ENCODE peak calls at places on chromosomes 5 and 9, in six cellular contexts. A is spleen, P is colonic mucosa, Q is fibroblast of mammary gland, G is IMR-90, I is hepatocyte. R is an unnamed sample.

GRCh38 chr5:35859101-35859661 is 2.5 kb downstream of the IL7R start:
- DNase-seq in A (no peak), P (no peak), Q (no peak), G (peak), I (no peak), R (peak)

GRCh38 chr9:134972140-134972539 is 54.4 kb upstream of the FCN1 start:
- DNase-seq in A (peak), P (no peak), Q (no peak), G (no peak), I (no peak), R (no peak)

GRCh38 chr9:129459550-129460322 is 161.2 kb downstream of the C9orf50 start:
- DNase-seq in A (peak), P (no peak), Q (no peak), G (no peak), I (no peak), R (no peak)

GRCh38 chr9:36901528-36901927 is 132.5 kb downstream of the PAX5 start:
- DNase-seq in A (no peak), P (no peak), Q (no peak), G (no peak), I (no peak), R (no peak)

GRCh38 chr5:178839319-178839704 is 20.4 kb upstream of the ZNF354B start:
- DNase-seq in A (peak), P (peak), Q (peak), G (no peak), I (peak), R (no peak)

GRCh38 chr5:4947899-4948556 is 192.1 kb upstream of the ADAMTS16 start:
- DNase-seq in A (no peak), P (no peak), Q (no peak), G (no peak), I (no peak), R (no peak)

GRCh38 chr5:176394881-176395675 is 6.5 kb downstream of the HIGD2A start:
- DNase-seq in A (peak), P (no peak), Q (no peak), G (peak), I (peak), R (no peak)

GRCh38 chr9:22454021-22454420 is 7.4 kb downstream of the DMRTA1 start:
- DNase-seq in A (no peak), P (no peak), Q (peak), G (no peak), I (peak), R (peak)

GRCh38 chr9:106941901-106942300 is 78.9 kb downstream of the ZNF462 start:
- DNase-seq in A (no peak), P (no peak), Q (no peak), G (no peak), I (no peak), R (no peak)

GRCh38 chr5:91225848-91226686 is 157.1 kb downstream of the ARRDC3 start:
- DNase-seq in A (no peak), P (peak), Q (no peak), G (no peak), I (peak), R (no peak)

GRCh38 chr5:131242728-131243255 is 21.1 kb upstream of the CDC42SE2 start:
- DNase-seq in A (no peak), P (peak), Q (peak), G (peak), I (no peak), R (peak)

GRCh38 chr5:178941361-178941760 is 363 bp downstream of the ZNF454 start:
- DNase-seq in A (no peak), P (no peak), Q (no peak), G (no peak), I (no peak), R (no peak)

GRCh38 chr9:28808042-28808441 is 1234.8 kb upstream of the C9orf72 start:
- DNase-seq in A (no peak), P (no peak), Q (peak), G (no peak), I (peak), R (peak)

GRCh38 chr9:76472925-76473324 is 13.9 kb downstream of the GCNT1 start:
- DNase-seq in A (no peak), P (peak), Q (no peak), G (no peak), I (peak), R (peak)

GRCh38 chr5:143635146-143635752 is 176.7 kb upstream of the HMHB1 start:
- DNase-seq in A (no peak), P (no peak), Q (peak), G (peak), I (peak), R (peak)

GRCh38 chr5:66329078-66329477 is 185.0 kb downstream of the SREK1 start:
- DNase-seq in A (no peak), P (no peak), Q (no peak), G (no peak), I (no peak), R (no peak)

GRCh38 chr5:179819296-179820126 is 1.2 kb upstream of the SQSTM1 start:
- DNase-seq in A (peak), P (peak), Q (peak), G (peak), I (peak), R (peak)

GRCh38 chr5:24053731-24054130 is 546.3 kb downstream of the PRDM9 start:
- DNase-seq in A (no peak), P (no peak), Q (no peak), G (no peak), I (no peak), R (no peak)

GRCh38 chr9:136856541-136857141 is 4.5 kb downstream of the MAMDC4 start:
- DNase-seq in A (peak), P (peak), Q (no peak), G (no peak), I (peak), R (no peak)

GRCh38 chr5:134236208-134236761 is 10.4 kb upstream of the PPP2CA start:
- DNase-seq in A (no peak), P (no peak), Q (no peak), G (peak), I (no peak), R (no peak)

GRCh38 chr5:111945535-111945934 is 188.5 kb upstream of the NREP start:
- DNase-seq in A (no peak), P (no peak), Q (no peak), G (peak), I (no peak), R (peak)

GRCh38 chr9:76810377-76810957 is 46.2 kb downstream of the PCA3 start:
- DNase-seq in A (no peak), P (peak), Q (peak), G (peak), I (peak), R (peak)

GRCh38 chr5:140073296-140073695 is 30.2 kb upstream of the NRG2 start:
- DNase-seq in A (no peak), P (no peak), Q (peak), G (peak), I (peak), R (peak)

GRCh38 chr5:113451797-113452196 is 17.0 kb upstream of the TSSK1B start:
- DNase-seq in A (no peak), P (no peak), Q (peak), G (no peak), I (no peak), R (no peak)

GRCh38 chr9:38091310-38092199 is 22.5 kb upstream of the SHB start:
- DNase-seq in A (peak), P (no peak), Q (no peak), G (no peak), I (no peak), R (no peak)

GRCh38 chr5:528625-529511 is 4.6 kb upstream of the SLC9A3 start:
- DNase-seq in A (peak), P (no peak), Q (no peak), G (no peak), I (no peak), R (no peak)

GRCh38 chr5:72434781-72435437 is 72.3 kb downstream of the ZNF366 start:
- DNase-seq in A (no peak), P (no peak), Q (peak), G (no peak), I (no peak), R (no peak)

GRCh38 chr9:100595391-100596199 is 17.7 kb downstream of the CAVIN4 start:
- DNase-seq in A (no peak), P (peak), Q (peak), G (peak), I (peak), R (peak)

GRCh38 chr9:4689687-4690104 is 10.3 kb downstream of the CDC37L1 start:
- DNase-seq in A (no peak), P (no peak), Q (peak), G (peak), I (no peak), R (no peak)

GRCh38 chr5:587403-587802 is 24.7 kb upstream of the CEP72 start:
- DNase-seq in A (no peak), P (no peak), Q (no peak), G (no peak), I (no peak), R (no peak)

GRCh38 chr9:18208166-18209059 is 265.5 kb upstream of the ADAMTSL1 start:
- DNase-seq in A (no peak), P (peak), Q (peak), G (peak), I (peak), R (peak)

GRCh38 chr5:98016771-98017170 is 756.7 kb upstream of the RGMB start:
- DNase-seq in A (no peak), P (no peak), Q (peak), G (peak), I (no peak), R (no peak)

GRCh38 chr5:1166370-1166769 is 35.0 kb upstream of the SLC6A19 start:
- DNase-seq in A (no peak), P (no peak), Q (no peak), G (no peak), I (no peak), R (no peak)

GRCh38 chr5:56064984-56065383 is 70.2 kb upstream of the IL6ST start:
- DNase-seq in A (no peak), P (no peak), Q (peak), G (peak), I (no peak), R (no peak)

GRCh38 chr9:96399335-96399633 is 15.8 kb upstream of the SLC35D2 start:
- DNase-seq in A (no peak), P (no peak), Q (no peak), G (no peak), I (no peak), R (no peak)
- H3K4me3 ChIP-seq in A (no peak), P (no peak), Q (no peak), G (no peak), I (no peak), R (no peak)

DNA sequence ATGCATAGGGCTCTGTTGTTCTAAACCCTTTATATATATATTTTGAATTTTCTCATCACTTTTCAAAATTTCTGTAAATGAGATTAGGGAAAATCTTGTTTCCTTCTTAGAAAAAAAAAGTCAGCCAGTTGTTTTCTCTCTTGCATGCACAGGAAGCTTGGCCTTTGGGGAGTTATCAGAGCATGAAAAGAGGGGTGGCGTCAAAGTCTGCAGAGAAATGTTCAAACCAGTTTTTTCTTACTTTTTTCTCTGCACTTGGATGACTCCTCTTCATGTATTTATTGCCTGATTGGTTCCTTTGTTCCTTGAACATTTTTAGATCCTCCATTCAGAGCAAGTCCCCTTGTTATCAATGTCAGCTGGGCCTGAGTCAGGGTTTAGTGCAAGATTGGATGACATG is 392.5 kb upstream of the BRINP1 start:
- DNase-seq in A (no peak), P (no peak), Q (no peak), G (no peak), I (no peak), R (no peak)
- H3K4me3 ChIP-seq in A (no peak), P (no peak), Q (no peak), G (no peak), I (no peak), R (no peak)

DNA sequence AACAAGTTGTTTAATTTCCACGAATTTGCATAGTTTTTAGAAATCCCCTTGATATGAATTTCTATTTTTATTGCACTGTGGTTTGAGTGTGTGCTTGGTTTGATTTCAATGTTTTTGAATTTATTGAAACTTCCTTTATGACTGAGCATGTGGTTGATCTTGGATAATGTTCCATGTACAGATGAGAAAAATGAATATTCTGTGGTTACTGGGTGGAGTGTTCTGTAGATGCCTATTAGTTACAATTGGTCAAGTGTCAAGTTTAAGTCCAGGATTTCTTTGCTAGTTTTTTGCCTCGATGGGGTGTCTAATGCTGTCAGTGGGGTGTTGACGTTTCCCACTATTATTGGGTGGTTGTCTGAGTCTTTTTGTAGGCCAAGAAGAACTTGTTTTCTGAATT is 319.5 kb upstream of the ACTBL2 start:
- DNase-seq in A (no peak), P (no peak), Q (no peak), G (no peak), I (no peak), R (peak)
- H3K4me3 ChIP-seq in A (no peak), P (no peak), Q (no peak), G (no peak), I (no peak), R (no peak)

GRCh38 chr9:113807173-113808061 is 68.7 kb upstream of the ZNF618 start:
- DNase-seq in A (no peak), P (peak), Q (peak), G (peak), I (peak), R (peak)
- H3K4me3 ChIP-seq in A (peak), P (no peak), Q (peak), G (no peak), I (no peak), R (no peak)

GRCh38 chr5:32538031-32538547 is 47.3 kb upstream of the SUB1 start:
- DNase-seq in A (peak), P (no peak), Q (no peak), G (no peak), I (no peak), R (no peak)

GRCh38 chr5:32531885-32532520 is 53.4 kb upstream of the SUB1 start:
- DNase-seq in A (no peak), P (no peak), Q (peak), G (peak), I (peak), R (peak)

GRCh38 chr5:32539981-32540380 is 45.4 kb upstream of the SUB1 start:
- DNase-seq in A (no peak), P (no peak), Q (no peak), G (no peak), I (no peak), R (no peak)

GRCh38 chr5:32536246-32536645 is 49.1 kb upstream of the SUB1 start:
- DNase-seq in A (no peak), P (no peak), Q (no peak), G (no peak), I (no peak), R (no peak)

GRCh38 chr5:32534056-32534455 is 51.3 kb upstream of the SUB1 start:
- DNase-seq in A (no peak), P (no peak), Q (peak), G (no peak), I (no peak), R (no peak)
- H3K4me3 ChIP-seq in A (no peak), P (no peak), Q (no peak), G (no peak), I (no peak), R (no peak)

DNA sequence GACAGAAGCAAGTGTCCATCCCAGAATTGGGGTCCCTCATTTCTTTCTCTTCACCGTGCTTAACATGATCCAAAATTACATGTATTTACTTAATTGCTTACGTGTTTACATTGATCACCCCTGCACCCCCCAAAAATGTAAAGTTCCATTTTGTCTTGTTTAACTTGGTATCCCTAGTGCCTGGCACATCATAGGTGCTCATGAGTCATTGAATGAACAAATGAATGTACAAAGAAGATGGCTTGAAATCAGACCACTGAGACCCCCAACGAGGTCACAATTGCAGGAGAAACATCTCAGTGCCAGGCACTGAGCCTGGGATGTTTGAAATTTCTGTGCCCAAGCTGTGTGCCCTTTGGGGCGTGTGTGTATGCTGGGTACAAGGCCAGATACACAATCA is 45.2 kb upstream of the NDFIP1 start:
- DNase-seq in A (no peak), P (no peak), Q (no peak), G (no peak), I (no peak), R (no peak)
- H3K4me3 ChIP-seq in A (no peak), P (no peak), Q (no peak), G (no peak), I (no peak), R (no peak)

GRCh38 chr5:150557507-150557872 is 49.6 kb downstream of the NDST1 start:
- DNase-seq in A (no peak), P (no peak), Q (no peak), G (no peak), I (no peak), R (no peak)

GRCh38 chr5:150558088-150558621 is 50.2 kb downstream of the NDST1 start:
- DNase-seq in A (no peak), P (no peak), Q (no peak), G (no peak), I (no peak), R (no peak)

GRCh38 chr5:150559088-150559487 is 51.2 kb downstream of the NDST1 start:
- DNase-seq in A (no peak), P (no peak), Q (no peak), G (no peak), I (no peak), R (no peak)

GRCh38 chr5:150556106-150556505 is 48.2 kb downstream of the NDST1 start:
- DNase-seq in A (no peak), P (no peak), Q (no peak), G (no peak), I (no peak), R (no peak)

DNA sequence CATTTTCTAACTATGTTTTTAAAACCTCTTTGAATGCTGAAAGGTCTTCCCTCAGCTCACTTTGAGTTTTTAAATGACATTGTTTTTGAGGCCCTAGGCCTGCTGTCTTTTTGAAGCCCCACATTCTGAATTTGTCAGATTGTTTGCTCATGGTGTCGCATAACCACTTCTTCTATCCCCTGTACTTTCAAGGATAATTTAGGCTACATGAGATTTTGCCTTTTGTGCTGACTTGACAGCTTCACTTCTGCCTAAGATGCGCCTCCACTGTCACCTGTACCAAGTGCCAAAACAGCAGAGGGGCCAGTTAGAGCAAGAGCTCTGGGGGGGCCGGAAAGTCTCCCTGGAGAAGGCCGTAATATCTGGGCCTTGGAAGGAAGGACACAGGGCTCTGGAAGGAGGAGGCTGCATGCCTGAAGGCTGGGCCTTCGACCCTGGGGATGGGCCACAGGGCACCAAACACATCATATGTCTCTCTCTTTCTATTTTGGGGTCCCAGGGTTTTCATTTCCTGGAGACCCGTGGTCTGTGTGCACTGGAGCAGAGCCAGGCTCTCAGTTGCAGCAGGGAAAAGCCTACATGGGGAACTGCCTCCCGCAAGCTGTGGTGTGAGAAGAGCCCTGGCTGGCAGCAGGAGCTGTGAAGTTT is 49.1 kb downstream of the NDST1 start:
- DNase-seq in A (no peak), P (no peak), Q (no peak), G (no peak), I (no peak), R (no peak)
- H3K4me3 ChIP-seq in A (no peak), P (no peak), Q (no peak), G (no peak), I (no peak), R (no peak)

R was measured in astrocyte of the spinal cord.